ENCODE peak calls at places on chromosomes 6 and 20, in four cellular contexts. One of them, this sample, is unnamed.

GRCh38 chr6:1130692-1131091 is 181.2 kb upstream of the FOXQ1 start:
- DNase-seq in dorsolateral prefrontal cortex: no peak
- DNase-seq in GM12864: no peak
- DNase-seq in HCT116: no peak
- DNase-seq in this sample: no peak

GRCh38 chr20:53983401-53983800 is 87.0 kb downstream of the BCAS1 start:
- DNase-seq in dorsolateral prefrontal cortex: no peak
- DNase-seq in GM12864: no peak
- DNase-seq in HCT116: no peak
- DNase-seq in this sample: no peak

GRCh38 chr6:110557226-110557625 is 80.8 kb upstream of the SLC22A16 start:
- DNase-seq in dorsolateral prefrontal cortex: no peak
- DNase-seq in GM12864: no peak
- DNase-seq in HCT116: no peak
- DNase-seq in this sample: no peak

GRCh38 chr6:13648850-13649249 is 33.7 kb downstream of the NOL7 start:
- DNase-seq in dorsolateral prefrontal cortex: no peak
- DNase-seq in GM12864: no peak
- DNase-seq in HCT116: no peak
- DNase-seq in this sample: no peak

GRCh38 chr20:15654208-15654649 is 919.0 kb downstream of the KIF16B start:
- DNase-seq in dorsolateral prefrontal cortex: no peak
- DNase-seq in GM12864: peak; percentile 60
- DNase-seq in HCT116: peak; percentile 6
- DNase-seq in this sample: peak; percentile 63

GRCh38 chr20:25573288-25574251 is 11.8 kb downstream of the NINL start:
- DNase-seq in dorsolateral prefrontal cortex: no peak
- DNase-seq in GM12864: no peak
- DNase-seq in HCT116: no peak
- DNase-seq in this sample: peak; percentile 60

GRCh38 chr6:119330520-119330919 is 19.0 kb downstream of the MAN1A1 start:
- DNase-seq in dorsolateral prefrontal cortex: no peak
- DNase-seq in GM12864: no peak
- DNase-seq in HCT116: no peak
- DNase-seq in this sample: no peak

GRCh38 chr6:160979063-160979708 is 12.4 kb upstream of the MAP3K4 start:
- DNase-seq in dorsolateral prefrontal cortex: no peak
- DNase-seq in GM12864: no peak
- DNase-seq in HCT116: no peak
- DNase-seq in this sample: peak; percentile 23

GRCh38 chr20:43963872-43964791 is 49.5 kb downstream of the TOX2 start:
- DNase-seq in dorsolateral prefrontal cortex: no peak
- DNase-seq in GM12864: no peak
- DNase-seq in HCT116: no peak
- DNase-seq in this sample: peak; percentile 82

GRCh38 chr6:89944826-89945407 is 50.6 kb downstream of the GJA10 start:
- DNase-seq in dorsolateral prefrontal cortex: no peak
- DNase-seq in GM12864: no peak
- DNase-seq in HCT116: peak; percentile 10
- DNase-seq in this sample: peak; percentile 41

GRCh38 chr6:121055572-121056163 is 278.6 kb downstream of the TBC1D32 start:
- DNase-seq in dorsolateral prefrontal cortex: no peak
- DNase-seq in GM12864: no peak
- DNase-seq in HCT116: peak; percentile 10
- DNase-seq in this sample: peak; percentile 69

GRCh38 chr6:16324184-16324583 is 85.8 kb downstream of the GMPR start:
- DNase-seq in dorsolateral prefrontal cortex: peak; percentile 8
- DNase-seq in GM12864: no peak
- DNase-seq in HCT116: no peak
- DNase-seq in this sample: no peak

GRCh38 chr6:126056355-126057004 is 70.1 kb downstream of the TRMT11 start:
- DNase-seq in dorsolateral prefrontal cortex: no peak
- DNase-seq in GM12864: no peak
- DNase-seq in HCT116: no peak
- DNase-seq in this sample: no peak

GRCh38 chr20:23995905-23996666 is 7.5 kb upstream of the GGTLC1 start:
- DNase-seq in dorsolateral prefrontal cortex: peak; percentile 57
- DNase-seq in GM12864: no peak
- DNase-seq in HCT116: peak; percentile 7
- DNase-seq in this sample: peak; percentile 48

GRCh38 chr6:157840776-157841175 is 17.7 kb downstream of the SNX9 start:
- DNase-seq in dorsolateral prefrontal cortex: no peak
- DNase-seq in GM12864: peak; percentile 47
- DNase-seq in HCT116: no peak
- DNase-seq in this sample: peak; percentile 59

GRCh38 chr6:64685401-64685800 is 1021.6 kb downstream of the EYS start:
- DNase-seq in dorsolateral prefrontal cortex: no peak
- DNase-seq in GM12864: no peak
- DNase-seq in HCT116: no peak
- DNase-seq in this sample: no peak

GRCh38 chr20:43189614-43190331 is at the start of gene PTPRT:
- DNase-seq in dorsolateral prefrontal cortex: no peak
- DNase-seq in GM12864: no peak
- DNase-seq in HCT116: no peak
- DNase-seq in this sample: no peak

GRCh38 chr6:162058281-162058875 is 669.2 kb downstream of the PRKN start:
- DNase-seq in dorsolateral prefrontal cortex: no peak
- DNase-seq in GM12864: no peak
- DNase-seq in HCT116: peak; percentile 93
- DNase-seq in this sample: no peak

GRCh38 chr6:139981810-139982550 is 607.5 kb upstream of the CITED2 start:
- DNase-seq in dorsolateral prefrontal cortex: no peak
- DNase-seq in GM12864: no peak
- DNase-seq in HCT116: peak; percentile 24
- DNase-seq in this sample: peak; percentile 71

GRCh38 chr6:164095056-164095455 is 680.5 kb downstream of the QKI start:
- DNase-seq in dorsolateral prefrontal cortex: no peak
- DNase-seq in GM12864: no peak
- DNase-seq in HCT116: no peak
- DNase-seq in this sample: no peak

GRCh38 chr20:35839891-35840290 is 68.1 kb downstream of the PHF20 start:
- DNase-seq in dorsolateral prefrontal cortex: no peak
- DNase-seq in GM12864: no peak
- DNase-seq in HCT116: no peak
- DNase-seq in this sample: no peak

GRCh38 chr6:106039836-106040592 is 46.1 kb upstream of the PRDM1 start:
- DNase-seq in dorsolateral prefrontal cortex: no peak
- DNase-seq in GM12864: no peak
- DNase-seq in HCT116: no peak
- DNase-seq in this sample: no peak

GRCh38 chr20:17505664-17506517 is 25.3 kb downstream of the BFSP1 start:
- DNase-seq in dorsolateral prefrontal cortex: no peak
- DNase-seq in GM12864: no peak
- DNase-seq in HCT116: no peak
- DNase-seq in this sample: peak; percentile 50

GRCh38 chr6:72653032-72653431 is 31.2 kb downstream of the KCNQ5 start:
- DNase-seq in dorsolateral prefrontal cortex: no peak
- DNase-seq in GM12864: no peak
- DNase-seq in HCT116: no peak
- DNase-seq in this sample: no peak

GRCh38 chr20:36093025-36093803 is 61.3 kb upstream of the EPB41L1 start:
- DNase-seq in dorsolateral prefrontal cortex: peak; percentile 73
- DNase-seq in GM12864: no peak
- DNase-seq in HCT116: no peak
- DNase-seq in this sample: peak; percentile 46

GRCh38 chr6:27630727-27631613 is 158.1 kb upstream of the ZNF184 start:
- DNase-seq in dorsolateral prefrontal cortex: peak; percentile 73
- DNase-seq in GM12864: peak; percentile 49
- DNase-seq in HCT116: peak; percentile 44
- DNase-seq in this sample: peak; percentile 57

GRCh38 chr6:45653117-45653883 is 275.6 kb upstream of the SUPT3H start:
- DNase-seq in dorsolateral prefrontal cortex: no peak
- DNase-seq in GM12864: no peak
- DNase-seq in HCT116: no peak
- DNase-seq in this sample: no peak

GRCh38 chr6:108750801-108751200 is 97.4 kb upstream of the ARMC2 start:
- DNase-seq in dorsolateral prefrontal cortex: no peak
- DNase-seq in GM12864: no peak
- DNase-seq in HCT116: no peak
- DNase-seq in this sample: no peak

GRCh38 chr6:27250955-27251671 is 3.6 kb downstream of the PRSS16 start:
- DNase-seq in dorsolateral prefrontal cortex: peak; percentile 76
- DNase-seq in GM12864: peak; percentile 70
- DNase-seq in HCT116: peak; percentile 77
- DNase-seq in this sample: peak; percentile 30

GRCh38 chr6:138500867-138501446 is 1.7 kb upstream of the NHSL1 start:
- DNase-seq in dorsolateral prefrontal cortex: no peak
- DNase-seq in GM12864: no peak
- DNase-seq in HCT116: no peak
- DNase-seq in this sample: no peak

GRCh38 chr6:106700581-106700980 is 71.2 kb downstream of the QRSL1 start:
- DNase-seq in dorsolateral prefrontal cortex: no peak
- DNase-seq in GM12864: no peak
- DNase-seq in HCT116: no peak
- DNase-seq in this sample: no peak

GRCh38 chr6:41021832-41022231 is 17.2 kb downstream of the UNC5CL start:
- DNase-seq in dorsolateral prefrontal cortex: peak; percentile 69
- DNase-seq in GM12864: no peak
- DNase-seq in HCT116: no peak
- DNase-seq in this sample: peak; percentile 38

GRCh38 chr20:38043512-38044300 is 10.2 kb downstream of the RPRD1B start:
- DNase-seq in dorsolateral prefrontal cortex: no peak
- DNase-seq in GM12864: no peak
- DNase-seq in HCT116: no peak
- DNase-seq in this sample: peak; percentile 62

GRCh38 chr6:24412294-24412693 is 9.6 kb downstream of the MRS2 start:
- DNase-seq in dorsolateral prefrontal cortex: no peak
- DNase-seq in GM12864: no peak
- DNase-seq in HCT116: no peak
- DNase-seq in this sample: no peak

GRCh38 chr6:24419526-24419925 is 16.8 kb downstream of the MRS2 start:
- DNase-seq in dorsolateral prefrontal cortex: no peak
- DNase-seq in GM12864: no peak
- DNase-seq in HCT116: no peak
- DNase-seq in this sample: no peak

GRCh38 chr6:24410622-24411021 is 7.9 kb downstream of the MRS2 start:
- DNase-seq in dorsolateral prefrontal cortex: no peak
- DNase-seq in GM12864: no peak
- DNase-seq in HCT116: no peak
- DNase-seq in this sample: no peak

GRCh38 chr6:24415753-24416152 is 13.0 kb downstream of the MRS2 start:
- DNase-seq in dorsolateral prefrontal cortex: no peak
- DNase-seq in GM12864: no peak
- DNase-seq in HCT116: no peak
- DNase-seq in this sample: no peak
- H3K4me3 ChIP-seq in dorsolateral prefrontal cortex: no peak overlapping the region
- H3K4me3 ChIP-seq in GM12864: no peak overlapping the region
- H3K4me3 ChIP-seq in HCT116: no peak overlapping the region
- H3K4me3 ChIP-seq in this sample: no peak overlapping the region

GRCh38 chr6:85866373-85866740 is 223.7 kb upstream of the SYNCRIP start:
- DNase-seq in dorsolateral prefrontal cortex: no peak
- DNase-seq in GM12864: no peak
- DNase-seq in HCT116: no peak
- DNase-seq in this sample: no peak

GRCh38 chr6:85866758-85867401 is 224.2 kb upstream of the SYNCRIP start:
- DNase-seq in dorsolateral prefrontal cortex: no peak
- DNase-seq in GM12864: no peak
- DNase-seq in HCT116: no peak
- DNase-seq in this sample: no peak

GRCh38 chr6:85867595-85867994 is 224.9 kb upstream of the SYNCRIP start:
- DNase-seq in dorsolateral prefrontal cortex: no peak
- DNase-seq in GM12864: no peak
- DNase-seq in HCT116: no peak
- DNase-seq in this sample: no peak

GRCh38 chr6:85865665-85866372 is 223.1 kb upstream of the SYNCRIP start:
- DNase-seq in dorsolateral prefrontal cortex: no peak
- DNase-seq in GM12864: no peak
- DNase-seq in HCT116: peak; percentile 3
- DNase-seq in this sample: peak; percentile 84

GRCh38 chr6:85864453-85865401 is 222.0 kb upstream of the SYNCRIP start:
- DNase-seq in dorsolateral prefrontal cortex: no peak
- DNase-seq in GM12864: no peak
- DNase-seq in HCT116: no peak
- DNase-seq in this sample: peak; percentile 38
- TF ChIP-seq CTCF in dorsolateral prefrontal cortex: no peak
- TF ChIP-seq CTCF in GM12864: no peak
- TF ChIP-seq CTCF in HCT116: peak; percentile 9
- TF ChIP-seq CTCF in this sample: peak; percentile 32

GRCh38 chr6:3526962-3527796 is 70.3 kb upstream of the SLC22A23 start:
- DNase-seq in dorsolateral prefrontal cortex: no peak
- DNase-seq in GM12864: no peak
- DNase-seq in HCT116: no peak
- DNase-seq in this sample: peak; percentile 72
- H3K4me3 ChIP-seq in dorsolateral prefrontal cortex: no peak overlapping the region
- H3K4me3 ChIP-seq in GM12864: no peak overlapping the region
- H3K4me3 ChIP-seq in HCT116: no peak overlapping the region
- H3K4me3 ChIP-seq in this sample: no peak overlapping the region

DNA sequence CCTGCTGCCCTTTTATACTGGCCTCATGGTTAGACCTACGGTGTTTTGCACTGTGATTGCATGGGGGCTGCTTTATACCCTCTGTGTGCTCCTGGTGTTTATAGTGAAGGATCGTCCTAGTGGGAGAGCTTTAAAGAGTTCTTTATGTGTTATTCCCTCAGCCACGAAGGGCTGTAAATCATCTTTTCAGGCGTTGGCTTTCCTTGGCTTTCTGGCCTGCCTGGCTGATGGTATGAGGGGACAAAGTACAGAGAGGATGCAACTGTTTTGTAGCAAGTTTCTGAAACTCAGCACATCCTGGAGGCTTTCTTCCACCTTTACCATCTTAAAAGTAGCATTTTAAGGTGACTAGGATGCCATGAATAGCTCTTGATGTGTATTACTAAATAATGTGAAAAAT is 464.2 kb downstream of the EPM2A start:
- DNase-seq in dorsolateral prefrontal cortex: no peak
- DNase-seq in GM12864: no peak
- DNase-seq in HCT116: no peak
- DNase-seq in this sample: no peak
- TF ChIP-seq CTCF in dorsolateral prefrontal cortex: no peak
- TF ChIP-seq CTCF in GM12864: no peak
- TF ChIP-seq CTCF in HCT116: no peak
- TF ChIP-seq CTCF in this sample: no peak

GRCh38 chr6:44000164-44000842 is 126.9 kb downstream of the MRPL14 start:
- DNase-seq in dorsolateral prefrontal cortex: no peak
- DNase-seq in GM12864: no peak
- DNase-seq in HCT116: peak; percentile 65
- DNase-seq in this sample: no peak

GRCh38 chr6:44003345-44004061 is 123.7 kb downstream of the MRPL14 start:
- DNase-seq in dorsolateral prefrontal cortex: no peak
- DNase-seq in GM12864: no peak
- DNase-seq in HCT116: no peak
- DNase-seq in this sample: no peak

GRCh38 chr6:44002591-44003344 is 124.5 kb downstream of the MRPL14 start:
- DNase-seq in dorsolateral prefrontal cortex: no peak
- DNase-seq in GM12864: no peak
- DNase-seq in HCT116: no peak
- DNase-seq in this sample: no peak

GRCh38 chr6:44001318-44001868 is 125.9 kb downstream of the MRPL14 start:
- DNase-seq in dorsolateral prefrontal cortex: no peak
- DNase-seq in GM12864: peak; percentile 27
- DNase-seq in HCT116: peak; percentile 54
- DNase-seq in this sample: no peak

GRCh38 chr6:44002071-44002590 is 125.1 kb downstream of the MRPL14 start:
- DNase-seq in dorsolateral prefrontal cortex: no peak
- DNase-seq in GM12864: no peak
- DNase-seq in HCT116: no peak
- DNase-seq in this sample: no peak
- H3K4me3 ChIP-seq in dorsolateral prefrontal cortex: peak overlapping the region; percentile 37
- H3K4me3 ChIP-seq in GM12864: peak overlapping the region; percentile 56
- H3K4me3 ChIP-seq in HCT116: peak overlapping the region; percentile 64
- H3K4me3 ChIP-seq in this sample: peak overlapping the region; percentile 31

GRCh38 chr6:92201618-92202017 is 1217.7 kb downstream of the EPHA7 start:
- DNase-seq in dorsolateral prefrontal cortex: no peak
- DNase-seq in GM12864: no peak
- DNase-seq in HCT116: no peak
- DNase-seq in this sample: no peak
- TF ChIP-seq CTCF in dorsolateral prefrontal cortex: no peak
- TF ChIP-seq CTCF in GM12864: no peak
- TF ChIP-seq CTCF in HCT116: no peak
- TF ChIP-seq CTCF in this sample: no peak